ENCODE peak calls at places on chromosomes 6 and 20, in nine cellular contexts. One of them, this sample, is unnamed.

GRCh38 chr20:9723501-9723900 is 115.4 kb downstream of the PAK5 start:
- DNase-seq in T-cell: no peak
- DNase-seq in AG08395: no peak
- DNase-seq in epithelial cell of proximal tubule: no peak
- DNase-seq in Right ventricle myocardium superior: no peak
- DNase-seq in head of caudate nucleus: no peak
- DNase-seq in CD8-positive, alpha-beta memory T cell: no peak
- DNase-seq in fibroblast of lung: no peak
- DNase-seq in OCI-LY7: no peak
- DNase-seq in this sample: no peak

GRCh38 chr6:165298426-165298825 is 11.0 kb downstream of the C6orf118 start:
- DNase-seq in Right ventricle myocardium superior: no peak
- DNase-seq in AG08395: no peak
- DNase-seq in head of caudate nucleus: no peak
- DNase-seq in T-cell: no peak
- DNase-seq in epithelial cell of proximal tubule: no peak
- DNase-seq in CD8-positive, alpha-beta memory T cell: no peak
- DNase-seq in fibroblast of lung: no peak
- DNase-seq in OCI-LY7: no peak
- DNase-seq in this sample: no peak

GRCh38 chr6:41568585-41569384 is 22.6 kb downstream of the FOXP4 start:
- DNase-seq in AG08395: no peak
- DNase-seq in epithelial cell of proximal tubule: no peak
- DNase-seq in OCI-LY7: no peak
- DNase-seq in T-cell: no peak
- DNase-seq in CD8-positive, alpha-beta memory T cell: no peak
- DNase-seq in Right ventricle myocardium superior: no peak
- DNase-seq in head of caudate nucleus: no peak
- DNase-seq in fibroblast of lung: peak
- DNase-seq in this sample: no peak

GRCh38 chr6:8904754-8905153 is 469.4 kb upstream of the SLC35B3 start:
- DNase-seq in fibroblast of lung: no peak
- DNase-seq in AG08395: no peak
- DNase-seq in T-cell: no peak
- DNase-seq in Right ventricle myocardium superior: no peak
- DNase-seq in epithelial cell of proximal tubule: no peak
- DNase-seq in OCI-LY7: peak
- DNase-seq in head of caudate nucleus: no peak
- DNase-seq in CD8-positive, alpha-beta memory T cell: no peak
- DNase-seq in this sample: no peak

GRCh38 chr6:158680441-158680840 is 30.6 kb downstream of the SYTL3 start:
- DNase-seq in Right ventricle myocardium superior: no peak
- DNase-seq in fibroblast of lung: no peak
- DNase-seq in AG08395: no peak
- DNase-seq in head of caudate nucleus: no peak
- DNase-seq in epithelial cell of proximal tubule: no peak
- DNase-seq in T-cell: no peak
- DNase-seq in OCI-LY7: no peak
- DNase-seq in CD8-positive, alpha-beta memory T cell: no peak
- DNase-seq in this sample: no peak

GRCh38 chr6:156933201-156934053 is 156.2 kb downstream of the ARID1B start:
- DNase-seq in AG08395: no peak
- DNase-seq in Right ventricle myocardium superior: no peak
- DNase-seq in epithelial cell of proximal tubule: no peak
- DNase-seq in fibroblast of lung: no peak
- DNase-seq in T-cell: no peak
- DNase-seq in CD8-positive, alpha-beta memory T cell: no peak
- DNase-seq in head of caudate nucleus: no peak
- DNase-seq in OCI-LY7: peak
- DNase-seq in this sample: no peak

GRCh38 chr20:53827996-53828672 is 234.5 kb upstream of the ZNF217 start:
- DNase-seq in Right ventricle myocardium superior: no peak
- DNase-seq in AG08395: peak
- DNase-seq in epithelial cell of proximal tubule: peak
- DNase-seq in fibroblast of lung: peak
- DNase-seq in CD8-positive, alpha-beta memory T cell: no peak
- DNase-seq in T-cell: no peak
- DNase-seq in head of caudate nucleus: no peak
- DNase-seq in OCI-LY7: no peak
- DNase-seq in this sample: peak

GRCh38 chr6:10838794-10839333 is 525 bp upstream of the MAK start:
- DNase-seq in Right ventricle myocardium superior: no peak
- DNase-seq in CD8-positive, alpha-beta memory T cell: no peak
- DNase-seq in fibroblast of lung: no peak
- DNase-seq in OCI-LY7: peak
- DNase-seq in head of caudate nucleus: no peak
- DNase-seq in AG08395: peak
- DNase-seq in epithelial cell of proximal tubule: peak
- DNase-seq in T-cell: no peak
- DNase-seq in this sample: no peak

GRCh38 chr6:144922120-144922722 is 637.1 kb downstream of the UTRN start:
- DNase-seq in epithelial cell of proximal tubule: no peak
- DNase-seq in fibroblast of lung: no peak
- DNase-seq in T-cell: no peak
- DNase-seq in OCI-LY7: no peak
- DNase-seq in head of caudate nucleus: no peak
- DNase-seq in CD8-positive, alpha-beta memory T cell: no peak
- DNase-seq in Right ventricle myocardium superior: peak
- DNase-seq in AG08395: peak
- DNase-seq in this sample: no peak

GRCh38 chr20:17610566-17611289 is 40.9 kb downstream of the DSTN start:
- DNase-seq in Right ventricle myocardium superior: peak
- DNase-seq in head of caudate nucleus: no peak
- DNase-seq in AG08395: no peak
- DNase-seq in OCI-LY7: no peak
- DNase-seq in epithelial cell of proximal tubule: no peak
- DNase-seq in fibroblast of lung: peak
- DNase-seq in T-cell: peak
- DNase-seq in CD8-positive, alpha-beta memory T cell: peak
- DNase-seq in this sample: no peak

GRCh38 chr6:142112451-142113061 is 20.2 kb upstream of the GJE1 start:
- DNase-seq in Right ventricle myocardium superior: peak
- DNase-seq in head of caudate nucleus: peak
- DNase-seq in epithelial cell of proximal tubule: peak
- DNase-seq in AG08395: peak
- DNase-seq in fibroblast of lung: peak
- DNase-seq in CD8-positive, alpha-beta memory T cell: peak
- DNase-seq in OCI-LY7: peak
- DNase-seq in T-cell: peak
- DNase-seq in this sample: peak

This sample was measured in kidney epithelial cell.